ENCODE peak calls at places on chromosomes 12 and 14, in ten cellular contexts. One of them, this sample, is unnamed. For H3K4me1, the result is how much of the 10 kb centered on the place peaks cover.

GRCh38 chr12:115972241-115972640 is 305.3 kb downstream of the MED13L start:
- DNase-seq in neuronal stem cell: no peak
- DNase-seq in DND-41: no peak
- DNase-seq in iPS DF 6.9: no peak
- DNase-seq in uterus: no peak
- DNase-seq in left lung: no peak
- DNase-seq in aorta: no peak
- DNase-seq in tibial artery: no peak
- DNase-seq in psoas muscle: no peak
- DNase-seq in A549: no peak
- DNase-seq in this sample: no peak

GRCh38 chr12:92702754-92703679 is at the start of gene PLEKHG7:
- DNase-seq in iPS DF 6.9: no peak
- DNase-seq in DND-41: no peak
- DNase-seq in A549: no peak
- DNase-seq in neuronal stem cell: no peak
- DNase-seq in uterus: no peak
- DNase-seq in aorta: no peak
- DNase-seq in left lung: no peak
- DNase-seq in tibial artery: no peak
- DNase-seq in psoas muscle: no peak
- DNase-seq in this sample: no peak

GRCh38 chr12:47366203-47366978 is 286.6 kb upstream of the AMIGO2 start:
- DNase-seq in DND-41: no peak
- DNase-seq in tibial artery: no peak
- DNase-seq in uterus: no peak
- DNase-seq in iPS DF 6.9: no peak
- DNase-seq in left lung: no peak
- DNase-seq in aorta: no peak
- DNase-seq in neuronal stem cell: no peak
- DNase-seq in psoas muscle: no peak
- DNase-seq in A549: no peak
- DNase-seq in this sample: no peak

GRCh38 chr14:34997762-34998161 is 15.0 kb downstream of the SRP54 start:
- DNase-seq in iPS DF 6.9: no peak
- DNase-seq in neuronal stem cell: peak
- DNase-seq in left lung: no peak
- DNase-seq in aorta: no peak
- DNase-seq in psoas muscle: no peak
- DNase-seq in DND-41: no peak
- DNase-seq in tibial artery: no peak
- DNase-seq in uterus: no peak
- DNase-seq in A549: no peak
- DNase-seq in this sample: no peak

GRCh38 chr12:14256139-14256538 is 109.3 kb upstream of the ATF7IP start:
- DNase-seq in tibial artery: no peak
- DNase-seq in DND-41: no peak
- DNase-seq in neuronal stem cell: no peak
- DNase-seq in left lung: no peak
- DNase-seq in iPS DF 6.9: no peak
- DNase-seq in A549: no peak
- DNase-seq in psoas muscle: no peak
- DNase-seq in aorta: no peak
- DNase-seq in uterus: no peak
- DNase-seq in this sample: peak

GRCh38 chr12:109726511-109727038 is 12.9 kb downstream of the FAM222A start:
- DNase-seq in DND-41: no peak
- DNase-seq in A549: no peak
- DNase-seq in aorta: peak
- DNase-seq in iPS DF 6.9: no peak
- DNase-seq in psoas muscle: no peak
- DNase-seq in uterus: no peak
- DNase-seq in left lung: no peak
- DNase-seq in tibial artery: no peak
- DNase-seq in neuronal stem cell: no peak
- DNase-seq in this sample: no peak

GRCh38 chr14:24851406-24851805 is 198.5 kb downstream of the STXBP6 start:
- DNase-seq in left lung: no peak
- DNase-seq in neuronal stem cell: no peak
- DNase-seq in iPS DF 6.9: no peak
- DNase-seq in tibial artery: no peak
- DNase-seq in psoas muscle: no peak
- DNase-seq in DND-41: no peak
- DNase-seq in aorta: no peak
- DNase-seq in A549: no peak
- DNase-seq in uterus: no peak
- DNase-seq in this sample: no peak

GRCh38 chr12:14654416-14654815 is 42.0 kb downstream of the GUCY2C start:
- DNase-seq in A549: no peak
- DNase-seq in tibial artery: no peak
- DNase-seq in iPS DF 6.9: no peak
- DNase-seq in DND-41: no peak
- DNase-seq in psoas muscle: no peak
- DNase-seq in neuronal stem cell: no peak
- DNase-seq in uterus: no peak
- DNase-seq in aorta: no peak
- DNase-seq in left lung: no peak
- DNase-seq in this sample: no peak

GRCh38 chr12:124856842-124857178 is 6.9 kb downstream of the SCARB1 start:
- DNase-seq in DND-41: no peak
- DNase-seq in aorta: no peak
- DNase-seq in A549: no peak
- DNase-seq in left lung: no peak
- DNase-seq in iPS DF 6.9: no peak
- DNase-seq in psoas muscle: no peak
- DNase-seq in uterus: no peak
- DNase-seq in neuronal stem cell: no peak
- DNase-seq in tibial artery: no peak
- DNase-seq in this sample: no peak

GRCh38 chr12:12900786-12901157 is 9.4 kb downstream of the GPRC5A start:
- DNase-seq in tibial artery: no peak
- DNase-seq in DND-41: no peak
- DNase-seq in iPS DF 6.9: no peak
- DNase-seq in psoas muscle: no peak
- DNase-seq in A549: no peak
- DNase-seq in uterus: no peak
- DNase-seq in left lung: no peak
- DNase-seq in neuronal stem cell: no peak
- DNase-seq in aorta: no peak
- DNase-seq in this sample: no peak

GRCh38 chr12:102900389-102900788 is 16.7 kb downstream of the PAH start:
- DNase-seq in left lung: no peak
- DNase-seq in DND-41: no peak
- DNase-seq in uterus: no peak
- DNase-seq in tibial artery: no peak
- DNase-seq in aorta: no peak
- DNase-seq in neuronal stem cell: no peak
- DNase-seq in psoas muscle: no peak
- DNase-seq in A549: no peak
- DNase-seq in iPS DF 6.9: no peak
- DNase-seq in this sample: no peak

GRCh38 chr14:103311171-103311997 is 22.7 kb upstream of the EIF5 start:
- DNase-seq in neuronal stem cell: no peak
- DNase-seq in psoas muscle: no peak
- DNase-seq in left lung: peak
- DNase-seq in aorta: peak
- DNase-seq in uterus: no peak
- DNase-seq in tibial artery: no peak
- DNase-seq in A549: no peak
- DNase-seq in DND-41: no peak
- DNase-seq in iPS DF 6.9: no peak
- DNase-seq in this sample: no peak

GRCh38 chr12:115259968-115260806 is 576.2 kb upstream of the TBX3 start:
- DNase-seq in tibial artery: no peak
- DNase-seq in uterus: no peak
- DNase-seq in A549: no peak
- DNase-seq in neuronal stem cell: no peak
- DNase-seq in DND-41: no peak
- DNase-seq in iPS DF 6.9: no peak
- DNase-seq in left lung: no peak
- DNase-seq in psoas muscle: no peak
- DNase-seq in aorta: no peak
- DNase-seq in this sample: no peak

GRCh38 chr14:67411375-67411774 is 590 bp downstream of the PLEK2 start:
- DNase-seq in psoas muscle: no peak
- DNase-seq in left lung: no peak
- DNase-seq in neuronal stem cell: no peak
- DNase-seq in aorta: no peak
- DNase-seq in A549: no peak
- DNase-seq in DND-41: no peak
- DNase-seq in tibial artery: no peak
- DNase-seq in uterus: no peak
- DNase-seq in iPS DF 6.9: no peak
- DNase-seq in this sample: no peak

GRCh38 chr14:67413806-67414769 is 2.1 kb upstream of the PLEK2 start:
- DNase-seq in tibial artery: no peak
- DNase-seq in left lung: no peak
- DNase-seq in uterus: no peak
- DNase-seq in aorta: peak
- DNase-seq in A549: peak
- DNase-seq in iPS DF 6.9: no peak
- DNase-seq in neuronal stem cell: no peak
- DNase-seq in psoas muscle: no peak
- DNase-seq in DND-41: peak
- DNase-seq in this sample: no peak

GRCh38 chr14:67409461-67409860 is 2.5 kb downstream of the PLEK2 start:
- DNase-seq in tibial artery: no peak
- DNase-seq in psoas muscle: no peak
- DNase-seq in uterus: no peak
- DNase-seq in A549: no peak
- DNase-seq in aorta: no peak
- DNase-seq in left lung: no peak
- DNase-seq in neuronal stem cell: no peak
- DNase-seq in iPS DF 6.9: no peak
- DNase-seq in DND-41: no peak
- DNase-seq in this sample: no peak

GRCh38 chr14:67410313-67410712 is 1.7 kb downstream of the PLEK2 start:
- DNase-seq in psoas muscle: no peak
- DNase-seq in iPS DF 6.9: no peak
- DNase-seq in left lung: no peak
- DNase-seq in A549: no peak
- DNase-seq in uterus: no peak
- DNase-seq in DND-41: no peak
- DNase-seq in neuronal stem cell: no peak
- DNase-seq in aorta: no peak
- DNase-seq in tibial artery: no peak
- DNase-seq in this sample: no peak

GRCh38 chr14:67411820-67412421 is at the start of gene PLEK2:
- DNase-seq in tibial artery: no peak
- DNase-seq in iPS DF 6.9: no peak
- DNase-seq in uterus: no peak
- DNase-seq in A549: peak
- DNase-seq in DND-41: no peak
- DNase-seq in neuronal stem cell: no peak
- DNase-seq in aorta: peak
- DNase-seq in left lung: peak
- DNase-seq in psoas muscle: peak
- DNase-seq in this sample: peak
- H3K4me3 ChIP-seq in tibial artery: peak
- H3K4me3 ChIP-seq in iPS DF 6.9: peak
- H3K4me3 ChIP-seq in uterus: no peak
- H3K4me3 ChIP-seq in A549: peak
- H3K4me3 ChIP-seq in DND-41: no peak
- H3K4me3 ChIP-seq in neuronal stem cell: peak
- H3K4me3 ChIP-seq in aorta: no peak
- H3K4me3 ChIP-seq in left lung: peak
- H3K4me3 ChIP-seq in psoas muscle: peak
- H3K4me3 ChIP-seq in this sample: no peak

GRCh38 chr12:128857173-128857770 is 4.0 kb downstream of the GLT1D1 start:
- DNase-seq in A549: no peak
- DNase-seq in uterus: no peak
- DNase-seq in DND-41: no peak
- DNase-seq in psoas muscle: no peak
- DNase-seq in neuronal stem cell: no peak
- DNase-seq in iPS DF 6.9: no peak
- DNase-seq in tibial artery: no peak
- DNase-seq in aorta: no peak
- DNase-seq in left lung: no peak
- DNase-seq in this sample: no peak
- H3K27ac ChIP-seq in A549: no peak
- H3K27ac ChIP-seq in uterus: no peak
- H3K27ac ChIP-seq in DND-41: no peak
- H3K27ac ChIP-seq in psoas muscle: no peak
- H3K27ac ChIP-seq in neuronal stem cell: no peak
- H3K27ac ChIP-seq in iPS DF 6.9: no peak
- H3K27ac ChIP-seq in tibial artery: no peak
- H3K27ac ChIP-seq in aorta: no peak
- H3K27ac ChIP-seq in left lung: no peak
- H3K27ac ChIP-seq in this sample: no peak

DNA sequence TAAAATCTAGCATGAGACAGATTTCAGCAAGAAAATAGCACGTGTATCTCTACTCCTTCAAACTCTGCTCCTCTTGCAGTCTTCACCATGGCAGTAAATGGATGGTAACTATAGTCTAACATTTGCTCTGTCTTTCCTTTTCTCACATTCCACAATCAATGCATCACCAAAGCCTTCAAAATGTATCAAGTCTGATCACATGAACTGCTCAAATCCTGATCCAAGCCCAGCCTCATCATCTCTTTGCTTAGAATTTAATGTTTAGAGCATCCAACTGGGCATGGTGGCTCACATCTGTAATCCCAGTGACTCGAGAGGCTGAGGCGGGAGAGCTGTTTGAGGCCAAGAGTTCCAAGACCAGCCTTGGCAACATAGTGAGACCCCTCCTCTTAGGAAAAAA is 45.9 kb downstream of the CDK17 start:
- DNase-seq in left lung: no peak
- DNase-seq in A549: no peak
- DNase-seq in aorta: no peak
- DNase-seq in DND-41: no peak
- DNase-seq in tibial artery: no peak
- DNase-seq in psoas muscle: no peak
- DNase-seq in uterus: no peak
- DNase-seq in neuronal stem cell: no peak
- DNase-seq in iPS DF 6.9: no peak
- DNase-seq in this sample: no peak
- H3K4me1 ChIP-seq in left lung: half or more
- H3K4me1 ChIP-seq in A549: under half
- H3K4me1 ChIP-seq in aorta: under half
- H3K4me1 ChIP-seq in DND-41: under half
- H3K4me1 ChIP-seq in tibial artery: under half
- H3K4me1 ChIP-seq in psoas muscle: under half
- H3K4me1 ChIP-seq in uterus: under half
- H3K4me1 ChIP-seq in neuronal stem cell: under half
- H3K4me1 ChIP-seq in iPS DF 6.9: under half
- H3K4me1 ChIP-seq in this sample: under half

GRCh38 chr12:49548481-49548821 is 9.6 kb downstream of the KCNH3 start:
- DNase-seq in uterus: no peak
- DNase-seq in psoas muscle: no peak
- DNase-seq in DND-41: no peak
- DNase-seq in A549: no peak
- DNase-seq in left lung: no peak
- DNase-seq in aorta: no peak
- DNase-seq in iPS DF 6.9: no peak
- DNase-seq in neuronal stem cell: no peak
- DNase-seq in tibial artery: no peak
- DNase-seq in this sample: no peak
- H3K4me3 ChIP-seq in uterus: peak
- H3K4me3 ChIP-seq in psoas muscle: peak
- H3K4me3 ChIP-seq in DND-41: no peak
- H3K4me3 ChIP-seq in A549: no peak
- H3K4me3 ChIP-seq in left lung: peak
- H3K4me3 ChIP-seq in aorta: no peak
- H3K4me3 ChIP-seq in iPS DF 6.9: no peak
- H3K4me3 ChIP-seq in neuronal stem cell: no peak
- H3K4me3 ChIP-seq in tibial artery: peak
- H3K4me3 ChIP-seq in this sample: no peak

This sample was measured in CD4-positive, CD25-positive, alpha-beta regulatory T cell.